ENCODE peak calls at places on chromosome 11, in eight cellular contexts. L, A, O, P, T, Y, I and K are unnamed samples. For H3K4me1, the result is how much of the 10 kb centered on the place peaks cover.

GRCh38 chr11:134363161-134363560 is 31.4 kb downstream of the GLB1L2 start:
- DNase-seq in O (no peak), P (peak), T (no peak), Y (peak), L (no peak), I (peak), A (no peak), K (peak)

GRCh38 chr11:102794382-102794781 is 3.6 kb downstream of the MMP1 start:
- DNase-seq in P (no peak), T (no peak), A (peak), L (no peak), Y (no peak), I (no peak), O (no peak), K (no peak)

GRCh38 chr11:35523861-35524260 is 1.6 kb downstream of the PAMR1 start:
- DNase-seq in P (no peak), L (no peak), Y (no peak), I (no peak), A (no peak), O (no peak), T (no peak), K (no peak)

GRCh38 chr11:1207451-1208360 is 15.2 kb upstream of the MUC5B start:
- DNase-seq in T (no peak), I (peak), Y (peak), O (peak), L (no peak), P (peak), A (no peak), K (no peak)

GRCh38 chr11:34105957-34106504 is 602 bp downstream of the NAT10 start:
- DNase-seq in T (no peak), P (no peak), O (no peak), Y (no peak), A (peak), I (no peak), L (no peak), K (no peak)

GRCh38 chr11:5380740-5381342 is 2.8 kb upstream of the OR51M1 start:
- DNase-seq in I (peak), L (peak), P (no peak), A (peak), O (no peak), Y (no peak), T (no peak), K (no peak)

GRCh38 chr11:61486004-61486615 is 22.4 kb upstream of the LRRC10B start:
- DNase-seq in L (no peak), A (no peak), T (no peak), O (no peak), Y (no peak), P (no peak), I (no peak), K (no peak)

GRCh38 chr11:65594991-65595920 is at the start of gene KCNK7:
- DNase-seq in T (no peak), O (peak), Y (peak), L (no peak), A (no peak), P (no peak), I (peak), K (no peak)

GRCh38 chr11:11318961-11319360 is 34.1 kb downstream of the CSNK2A3 start:
- DNase-seq in O (no peak), T (no peak), I (no peak), L (no peak), A (no peak), Y (no peak), P (no peak), K (no peak)

GRCh38 chr11:115391162-115391561 is 113.1 kb downstream of the CADM1 start:
- DNase-seq in L (no peak), A (no peak), T (no peak), I (no peak), Y (no peak), O (no peak), P (no peak), K (no peak)

GRCh38 chr11:36953986-36954385 is 355.9 kb upstream of the RAG2 start:
- DNase-seq in I (no peak), P (no peak), L (no peak), Y (no peak), A (no peak), O (no peak), T (no peak), K (no peak)

GRCh38 chr11:94602430-94603372 is 35.5 kb downstream of the PIWIL4 start:
- DNase-seq in I (no peak), O (peak), P (peak), T (no peak), A (peak), L (peak), Y (peak), K (no peak)

GRCh38 chr11:44728491-44728910 is 1.7 kb downstream of the TSPAN18 start:
- DNase-seq in A (no peak), O (no peak), T (no peak), Y (no peak), I (no peak), L (no peak), P (no peak), K (no peak)

GRCh38 chr11:112304914-112305313 is 44.3 kb upstream of the PLET1 start:
- DNase-seq in P (no peak), I (no peak), A (no peak), O (no peak), L (no peak), T (peak), Y (no peak), K (no peak)

GRCh38 chr11:88340366-88340930 is 2.9 kb upstream of the CTSC start:
- DNase-seq in I (no peak), A (peak), P (no peak), Y (no peak), L (no peak), O (no peak), T (no peak), K (no peak)

GRCh38 chr11:76652989-76653673 is 17.4 kb downstream of the LRRC32 start:
- DNase-seq in P (no peak), I (peak), Y (no peak), A (no peak), L (no peak), O (no peak), T (no peak), K (peak)

GRCh38 chr11:57514538-57515331 is 767 bp downstream of the SLC43A1 start:
- DNase-seq in Y (peak), T (peak), P (peak), I (peak), O (peak), A (peak), L (peak), K (peak)

GRCh38 chr11:62908468-62909072 is 12.6 kb downstream of the CHRM1 start:
- DNase-seq in Y (no peak), A (no peak), P (no peak), I (no peak), T (no peak), L (no peak), O (peak), K (no peak)

GRCh38 chr11:118820412-118821357 is 29.7 kb upstream of the DDX6 start:
- DNase-seq in Y (peak), I (peak), A (peak), O (peak), P (peak), T (peak), L (peak), K (peak)

GRCh38 chr11:72278911-72279310 is 34.9 kb upstream of the PHOX2A start:
- DNase-seq in O (no peak), Y (no peak), P (no peak), I (no peak), L (no peak), A (peak), T (no peak), K (no peak)

GRCh38 chr11:10556590-10556989 is 11.9 kb downstream of the LYVE1 start:
- DNase-seq in P (no peak), T (no peak), L (no peak), A (no peak), I (no peak), Y (no peak), O (no peak), K (no peak)

GRCh38 chr11:62710001-62710345 is 2.5 kb downstream of the GNG3 start:
- DNase-seq in I (peak), Y (no peak), T (no peak), L (no peak), O (no peak), P (no peak), A (no peak), K (no peak)

GRCh38 chr11:13023423-13023822 is 14.3 kb downstream of the RASSF10 start:
- DNase-seq in T (peak), Y (no peak), A (no peak), O (no peak), I (no peak), P (no peak), L (no peak), K (no peak)

GRCh38 chr11:82872377-82873150 is 27.7 kb downstream of the PRCP start:
- DNase-seq in L (no peak), P (no peak), A (no peak), O (no peak), I (no peak), T (no peak), Y (no peak), K (no peak)

GRCh38 chr11:27717377-27717776 is 17.1 kb upstream of the BDNF start:
- DNase-seq in T (no peak), P (no peak), L (no peak), O (no peak), I (no peak), A (peak), Y (no peak), K (no peak)
- TF ChIP-seq CTCF in T (no peak), P (no peak), L (no peak), O (no peak), I (no peak), A (peak), Y (peak), K (no peak)

GRCh38 chr11:75563978-75564552 is 2.0 kb downstream of the SERPINH1 start:
- DNase-seq in T (no peak), O (no peak), L (peak), A (peak), Y (peak), I (peak), P (peak), K (peak)
- H3K4me1 ChIP-seq in T (half or more), O (under half), L (half or more), A (under half), Y (under half), I (under half), P (under half), K (under half)

GRCh38 chr11:84398017-84398626 is 1112.0 kb upstream of the CCDC90B start:
- DNase-seq in L (no peak), A (peak), T (no peak), P (no peak), O (no peak), I (no peak), Y (no peak), K (no peak)
- TF ChIP-seq CTCF in L (peak), A (no peak), T (peak), P (no peak), O (peak), I (no peak), Y (no peak), K (no peak)

GRCh38 chr11:69217276-69218105 is 61.8 kb downstream of the SMIM38 start:
- DNase-seq in T (no peak), A (no peak), P (no peak), O (no peak), Y (no peak), L (no peak), I (no peak), K (no peak)
- H3K4me1 ChIP-seq in T (under half), A (under half), P (under half), O (under half), Y (under half), L (under half), I (under half), K (under half)